ENCODE peak calls at places on chromosomes 7 and 10, in five cellular contexts. X is left lung; U is Panc1; C is heart left ventricle; B is CD8-positive, alpha-beta T cell. Y is an unnamed sample.

GRCh38 chr10:33542747-33543505 is 208.5 kb upstream of the NRP1 start:
- DNase-seq in X (no peak), U (no peak), C (no peak), B (no peak), Y (no peak)

GRCh38 chr10:47051741-47052238 is 140.6 kb downstream of the PTPN20 start:
- DNase-seq in X (no peak), U (no peak), C (no peak), B (no peak), Y (no peak)

GRCh38 chr7:112112822-112113255 is 93.4 kb downstream of the DOCK4 start:
- DNase-seq in X (no peak), U (no peak), C (no peak), B (no peak), Y (peak; percentile 67)

GRCh38 chr7:111783867-111784266 is 221.6 kb upstream of the IMMP2L start:
- DNase-seq in X (no peak), U (no peak), C (no peak), B (no peak), Y (no peak)

GRCh38 chr7:53800746-53801145 is 741.4 kb upstream of the VSTM2A start:
- DNase-seq in X (no peak), U (no peak), C (no peak), B (no peak), Y (no peak)

GRCh38 chr7:8063706-8064297 is 95.2 kb downstream of the GLCCI1 start:
- DNase-seq in X (no peak), U (no peak), C (no peak), B (no peak), Y (no peak)

GRCh38 chr7:134892002-134892693 is 94.2 kb upstream of the AGBL3 start:
- DNase-seq in X (no peak), U (no peak), C (no peak), B (no peak), Y (no peak)

GRCh38 chr10:8092428-8092827 is 37.9 kb downstream of the GATA3 start:
- DNase-seq in X (no peak), U (no peak), C (no peak), B (no peak), Y (no peak)

GRCh38 chr10:113679463-113680171 is at the start of gene CASP7:
- DNase-seq in X (peak; percentile 89), U (peak; percentile 18), C (peak; percentile 89), B (peak; percentile 78), Y (peak; percentile 84)

GRCh38 chr7:6437251-6437650 is 10.5 kb downstream of the DAGLB start:
- DNase-seq in X (no peak), U (no peak), C (no peak), B (peak; percentile 21), Y (no peak)

GRCh38 chr10:51928182-51928581 is 228.8 kb upstream of the CSTF2T start:
- DNase-seq in X (no peak), U (no peak), C (no peak), B (no peak), Y (no peak)

GRCh38 chr7:3691478-3692151 is 390.6 kb downstream of the SDK1 start:
- DNase-seq in X (no peak), U (no peak), C (no peak), B (no peak), Y (no peak)

GRCh38 chr10:95467162-95467599 is 94.0 kb downstream of the SORBS1 start:
- DNase-seq in X (no peak), U (no peak), C (peak; percentile 77), B (no peak), Y (peak; percentile 80)

GRCh38 chr10:102322914-102323313 is 72.6 kb upstream of the NFKB2 start:
- DNase-seq in X (no peak), U (no peak), C (no peak), B (peak; percentile 32), Y (no peak)

GRCh38 chr10:75253281-75254220 is 17.8 kb upstream of the COMTD1 start:
- DNase-seq in X (no peak), U (no peak), C (no peak), B (no peak), Y (no peak)

GRCh38 chr7:102916881-102917280 is 4.1 kb downstream of the LRRC17 start:
- DNase-seq in X (no peak), U (no peak), C (no peak), B (no peak), Y (no peak)

GRCh38 chr7:150975536-150976285 is 2.4 kb downstream of the KCNH2 start:
- DNase-seq in X (no peak), U (no peak), C (no peak), B (no peak), Y (no peak)

GRCh38 chr7:139679731-139680594 is 97.8 kb downstream of the HIPK2 start:
- DNase-seq in X (no peak), U (no peak), C (no peak), B (no peak), Y (no peak)

GRCh38 chr7:39855325-39855674 is 94.8 kb upstream of the CDK13 start:
- DNase-seq in X (no peak), U (no peak), C (no peak), B (no peak), Y (no peak)
- H3K4me3 ChIP-seq in X (peak overlapping the region; percentile 15), U (peak overlapping the region; percentile 28), C (peak overlapping the region; percentile 55), B (no peak overlapping the region), Y (peak overlapping the region; percentile 29)

GRCh38 chr7:41520445-41520844 is 182.4 kb downstream of the INHBA start:
- DNase-seq in X (no peak), U (no peak), C (no peak), B (no peak), Y (no peak)
- TF ChIP-seq CTCF in X (no peak), U (no peak), C (no peak), B (no peak), Y (no peak)

DNA sequence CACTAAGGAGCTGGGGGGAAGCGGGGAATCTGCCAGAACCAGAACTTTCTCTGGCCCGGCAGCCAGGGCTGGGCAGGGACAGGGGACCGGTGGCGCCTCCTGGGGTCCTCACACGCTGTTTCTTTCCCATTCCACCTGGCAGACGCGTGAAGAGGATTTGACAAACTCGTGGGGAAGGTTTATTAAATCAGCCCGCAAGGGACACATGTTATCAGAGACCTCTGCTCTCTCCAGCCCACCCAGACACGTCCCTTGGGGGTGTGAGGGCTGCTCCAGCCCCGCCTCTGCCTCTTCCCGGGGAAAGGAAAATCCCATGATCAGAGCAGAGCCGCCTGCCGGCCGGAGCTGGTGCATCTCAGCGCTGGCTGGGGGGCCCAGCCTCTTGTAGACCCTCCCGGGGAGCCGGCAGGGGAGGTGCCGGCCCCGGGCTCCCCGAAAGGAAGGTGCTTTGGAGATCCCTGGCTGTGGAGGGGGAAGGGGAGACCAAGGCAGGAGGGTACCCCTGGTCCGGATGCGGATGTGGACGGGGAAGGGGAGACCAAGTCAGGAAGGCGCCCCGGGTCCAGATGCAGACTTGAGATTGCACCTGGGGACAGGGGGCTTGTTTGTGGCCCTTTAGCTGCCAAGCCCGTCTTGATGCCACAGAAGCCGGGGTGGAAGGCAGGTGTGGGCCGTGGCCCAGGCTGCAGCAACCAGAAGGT is 142.8 kb downstream of the ELFN1 start:
- DNase-seq in X (no peak), U (no peak), C (no peak), B (no peak), Y (peak; percentile 52)
- H3K4me1 ChIP-seq in X (peaks cover 4% of the 10 kb centered on the region), U (no peaks in the 10 kb centered on the region), C (peaks cover 3% of the 10 kb centered on the region), B (no peaks in the 10 kb centered on the region), Y (no peaks in the 10 kb centered on the region)

GRCh38 chr10:11988924-11989323 is 53.7 kb downstream of the UPF2 start:
- DNase-seq in X (no peak), U (no peak), C (no peak), B (no peak), Y (no peak)

DNA sequence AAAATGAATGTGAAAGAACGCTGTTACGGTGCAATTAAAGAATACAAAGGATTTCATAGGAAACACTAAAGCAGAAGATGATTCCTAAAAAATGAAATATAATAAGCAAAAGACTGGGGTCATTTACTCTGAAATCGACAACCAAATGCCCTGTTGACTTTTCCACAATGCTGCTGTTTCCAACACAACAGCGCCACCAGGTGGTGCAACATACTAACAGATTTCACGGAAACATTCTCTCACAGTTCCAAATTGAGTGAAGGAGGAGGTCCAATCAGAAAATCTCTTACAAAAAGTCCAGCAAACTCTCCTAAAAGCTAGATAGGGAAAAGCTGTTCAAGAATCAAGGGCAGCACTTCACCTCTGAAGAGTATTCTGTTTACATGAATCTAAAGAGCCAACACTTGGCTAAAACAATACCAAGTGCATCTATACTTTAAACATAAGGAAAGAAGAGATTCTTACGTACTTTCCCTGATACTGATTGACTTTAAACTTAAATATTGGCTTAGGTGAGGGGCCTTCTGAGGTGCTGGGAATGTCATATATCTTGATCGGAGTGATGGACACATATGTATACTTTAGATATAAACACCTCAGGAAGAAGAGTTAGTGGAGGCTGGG is 55.9 kb downstream of the UPF2 start:
- DNase-seq in X (peak; percentile 71), U (peak; percentile 55), C (peak; percentile 59), B (peak; percentile 68), Y (peak; percentile 78)
- H3K4me3 ChIP-seq in X (no peak overlapping the region), U (no peak overlapping the region), C (no peak overlapping the region), B (no peak overlapping the region), Y (no peak overlapping the region)

GRCh38 chr7:121303422-121304171 is 25.2 kb upstream of the WNT16 start:
- DNase-seq in X (no peak), U (no peak), C (no peak), B (no peak), Y (no peak)

GRCh38 chr7:121304259-121304658 is 24.5 kb upstream of the WNT16 start:
- DNase-seq in X (no peak), U (no peak), C (no peak), B (no peak), Y (no peak)

GRCh38 chr7:121302214-121302745 is 26.5 kb upstream of the WNT16 start:
- DNase-seq in X (no peak), U (peak; percentile 22), C (no peak), B (no peak), Y (no peak)

GRCh38 chr7:121300685-121301084 is 28.1 kb upstream of the WNT16 start:
- DNase-seq in X (no peak), U (no peak), C (no peak), B (no peak), Y (no peak)

DNA sequence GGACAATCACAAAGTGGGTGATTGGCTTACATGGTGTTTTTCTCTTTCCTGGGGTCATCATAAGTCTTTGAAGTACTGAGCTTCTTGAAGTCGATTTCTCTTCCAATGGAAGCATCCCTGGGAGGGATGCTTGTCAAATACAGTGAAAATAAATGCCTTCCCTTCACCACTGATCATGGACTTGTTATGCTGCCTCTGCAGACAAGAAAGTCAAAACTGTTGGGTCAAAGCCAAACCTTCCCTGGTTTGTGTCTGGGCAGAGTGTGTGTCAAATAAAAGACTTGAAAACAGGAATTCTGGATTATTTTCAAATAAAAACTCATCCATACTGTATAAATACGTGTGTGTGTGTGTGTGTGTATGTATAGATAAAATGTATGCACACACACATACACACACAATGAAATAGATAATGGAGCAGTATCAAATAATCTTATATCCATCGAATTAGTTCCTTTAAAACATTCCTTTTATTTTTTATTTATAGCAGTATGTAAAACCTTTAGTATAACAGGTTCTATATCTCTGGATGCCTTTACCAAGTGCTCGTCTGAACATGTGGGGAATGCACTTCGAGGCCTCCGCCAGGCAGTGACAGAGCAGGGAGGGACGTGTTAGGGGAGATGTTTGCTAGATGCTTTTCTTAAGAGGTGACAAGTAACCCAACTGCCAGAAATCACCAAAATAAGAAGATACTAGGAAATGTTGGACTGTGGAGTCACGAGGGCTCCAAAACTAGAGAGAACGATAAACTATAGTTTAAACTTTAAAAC is 27.2 kb upstream of the WNT16 start:
- DNase-seq in X (no peak), U (peak; percentile 8), C (no peak), B (no peak), Y (no peak)
- TF ChIP-seq CTCF in X (no peak), U (no peak), C (no peak), B (no peak), Y (no peak)

GRCh38 chr7:100153713-100154519 is 4.6 kb downstream of the TRAPPC14 start:
- DNase-seq in X (no peak), U (no peak), C (no peak), B (no peak), Y (no peak)
- H3K4me1 ChIP-seq in X (peaks cover 13% of the 10 kb centered on the region), U (peaks cover 49% of the 10 kb centered on the region), C (peaks cover 27% of the 10 kb centered on the region), B (peaks cover 44% of the 10 kb centered on the region), Y (peaks cover 30% of the 10 kb centered on the region)

GRCh38 chr10:14732146-14732545 is 42.6 kb downstream of the FAM107B start:
- DNase-seq in X (no peak), U (no peak), C (no peak), B (no peak), Y (no peak)
- H3K4me3 ChIP-seq in X (no peak overlapping the region), U (no peak overlapping the region), C (no peak overlapping the region), B (no peak overlapping the region), Y (no peak overlapping the region)

Y was measured in right atrium auricular region.